ENCODE peak calls at places on chromosome 5, in nine cellular contexts. One of them, this sample, is unnamed.

GRCh38 chr5:68544656-68545565 is 329.4 kb downstream of the PIK3R1 start:
- DNase-seq in brain microvascular endothelial cell: no peak
- DNase-seq in A549: no peak
- DNase-seq in fibroblast of pulmonary artery: no peak
- DNase-seq in WERI-Rb-1: no peak
- DNase-seq in fibroblast of the aortic adventitia: peak; percentile 39
- DNase-seq in sigmoid colon: no peak
- DNase-seq in left ventricle myocardium inferior: no peak
- DNase-seq in colonic mucosa: peak; percentile 36
- DNase-seq in this sample: peak; percentile 22

GRCh38 chr5:72501475-72501874 is 5.7 kb downstream of the ZNF366 start:
- DNase-seq in brain microvascular endothelial cell: no peak
- DNase-seq in A549: no peak
- DNase-seq in fibroblast of pulmonary artery: no peak
- DNase-seq in WERI-Rb-1: no peak
- DNase-seq in fibroblast of the aortic adventitia: peak; percentile 61
- DNase-seq in sigmoid colon: no peak
- DNase-seq in left ventricle myocardium inferior: no peak
- DNase-seq in colonic mucosa: no peak
- DNase-seq in this sample: no peak

GRCh38 chr5:154858972-154859950 is 834 bp downstream of the CNOT8 start:
- DNase-seq in brain microvascular endothelial cell: no peak
- DNase-seq in A549: no peak
- DNase-seq in fibroblast of pulmonary artery: no peak
- DNase-seq in WERI-Rb-1: no peak
- DNase-seq in fibroblast of the aortic adventitia: peak; percentile 22
- DNase-seq in sigmoid colon: no peak
- DNase-seq in left ventricle myocardium inferior: no peak
- DNase-seq in colonic mucosa: peak; percentile 34
- DNase-seq in this sample: no peak

GRCh38 chr5:98755406-98755805 is 18.1 kb upstream of the RGMB start:
- DNase-seq in brain microvascular endothelial cell: peak; percentile 43
- DNase-seq in A549: no peak
- DNase-seq in fibroblast of pulmonary artery: no peak
- DNase-seq in WERI-Rb-1: no peak
- DNase-seq in fibroblast of the aortic adventitia: peak; percentile 66
- DNase-seq in sigmoid colon: no peak
- DNase-seq in left ventricle myocardium inferior: no peak
- DNase-seq in colonic mucosa: no peak
- DNase-seq in this sample: peak; percentile 90

GRCh38 chr5:76386360-76386759 is 16.7 kb upstream of the IQGAP2 start:
- DNase-seq in brain microvascular endothelial cell: no peak
- DNase-seq in A549: no peak
- DNase-seq in fibroblast of pulmonary artery: no peak
- DNase-seq in WERI-Rb-1: no peak
- DNase-seq in fibroblast of the aortic adventitia: no peak
- DNase-seq in sigmoid colon: no peak
- DNase-seq in left ventricle myocardium inferior: no peak
- DNase-seq in colonic mucosa: peak; percentile 94
- DNase-seq in this sample: no peak

GRCh38 chr5:142197098-142197497 is 88.5 kb downstream of the NDFIP1 start:
- DNase-seq in brain microvascular endothelial cell: no peak
- DNase-seq in A549: no peak
- DNase-seq in fibroblast of pulmonary artery: peak; percentile 33
- DNase-seq in WERI-Rb-1: no peak
- DNase-seq in fibroblast of the aortic adventitia: no peak
- DNase-seq in sigmoid colon: no peak
- DNase-seq in left ventricle myocardium inferior: no peak
- DNase-seq in colonic mucosa: no peak
- DNase-seq in this sample: no peak

GRCh38 chr5:73487815-73488214 is 10.4 kb upstream of the BTF3 start:
- DNase-seq in brain microvascular endothelial cell: no peak
- DNase-seq in A549: no peak
- DNase-seq in fibroblast of pulmonary artery: no peak
- DNase-seq in WERI-Rb-1: no peak
- DNase-seq in fibroblast of the aortic adventitia: no peak
- DNase-seq in sigmoid colon: no peak
- DNase-seq in left ventricle myocardium inferior: no peak
- DNase-seq in colonic mucosa: no peak
- DNase-seq in this sample: no peak

GRCh38 chr5:112146323-112146848 is 272.7 kb downstream of the EPB41L4A start:
- DNase-seq in brain microvascular endothelial cell: peak; percentile 79
- DNase-seq in A549: no peak
- DNase-seq in fibroblast of pulmonary artery: peak; percentile 89
- DNase-seq in WERI-Rb-1: no peak
- DNase-seq in fibroblast of the aortic adventitia: peak; percentile 93
- DNase-seq in sigmoid colon: peak; percentile 78
- DNase-seq in left ventricle myocardium inferior: no peak
- DNase-seq in colonic mucosa: no peak
- DNase-seq in this sample: peak; percentile 97

GRCh38 chr5:93226202-93226735 is 354.8 kb downstream of the NR2F1-AS1 start:
- DNase-seq in brain microvascular endothelial cell: no peak
- DNase-seq in A549: no peak
- DNase-seq in fibroblast of pulmonary artery: no peak
- DNase-seq in WERI-Rb-1: no peak
- DNase-seq in fibroblast of the aortic adventitia: no peak
- DNase-seq in sigmoid colon: no peak
- DNase-seq in left ventricle myocardium inferior: no peak
- DNase-seq in colonic mucosa: no peak
- DNase-seq in this sample: peak; percentile 41

GRCh38 chr5:98599016-98599415 is 174.4 kb upstream of the RGMB start:
- DNase-seq in brain microvascular endothelial cell: no peak
- DNase-seq in A549: no peak
- DNase-seq in fibroblast of pulmonary artery: peak; percentile 55
- DNase-seq in WERI-Rb-1: no peak
- DNase-seq in fibroblast of the aortic adventitia: peak; percentile 28
- DNase-seq in sigmoid colon: no peak
- DNase-seq in left ventricle myocardium inferior: no peak
- DNase-seq in colonic mucosa: no peak
- DNase-seq in this sample: peak; percentile 47

GRCh38 chr5:159094745-159095144 is 5.0 kb downstream of the EBF1 start:
- DNase-seq in brain microvascular endothelial cell: peak; percentile 90
- DNase-seq in A549: peak; percentile 73
- DNase-seq in fibroblast of pulmonary artery: peak; percentile 94
- DNase-seq in WERI-Rb-1: peak; percentile 50
- DNase-seq in fibroblast of the aortic adventitia: peak; percentile 97
- DNase-seq in sigmoid colon: peak; percentile 92
- DNase-seq in left ventricle myocardium inferior: peak; percentile 71
- DNase-seq in colonic mucosa: peak; percentile 43
- DNase-seq in this sample: peak; percentile 95

GRCh38 chr5:55904152-55904551 is 53.0 kb downstream of the IL31RA start:
- DNase-seq in brain microvascular endothelial cell: peak; percentile 77
- DNase-seq in A549: no peak
- DNase-seq in fibroblast of pulmonary artery: peak; percentile 42
- DNase-seq in WERI-Rb-1: no peak
- DNase-seq in fibroblast of the aortic adventitia: peak; percentile 85
- DNase-seq in sigmoid colon: no peak
- DNase-seq in left ventricle myocardium inferior: peak; percentile 41
- DNase-seq in colonic mucosa: no peak
- DNase-seq in this sample: peak; percentile 61

GRCh38 chr5:77398458-77398857 is 93.7 kb downstream of the WDR41 start:
- DNase-seq in brain microvascular endothelial cell: no peak
- DNase-seq in A549: no peak
- DNase-seq in fibroblast of pulmonary artery: no peak
- DNase-seq in WERI-Rb-1: no peak
- DNase-seq in fibroblast of the aortic adventitia: no peak
- DNase-seq in sigmoid colon: no peak
- DNase-seq in left ventricle myocardium inferior: no peak
- DNase-seq in colonic mucosa: no peak
- DNase-seq in this sample: no peak

GRCh38 chr5:59036274-59036961 is 453.5 kb downstream of the RAB3C start:
- DNase-seq in brain microvascular endothelial cell: peak; percentile 91
- DNase-seq in A549: no peak
- DNase-seq in fibroblast of pulmonary artery: peak; percentile 96
- DNase-seq in WERI-Rb-1: no peak
- DNase-seq in fibroblast of the aortic adventitia: peak; percentile 96
- DNase-seq in sigmoid colon: peak; percentile 75
- DNase-seq in left ventricle myocardium inferior: no peak
- DNase-seq in colonic mucosa: peak; percentile 36
- DNase-seq in this sample: peak; percentile 98

GRCh38 chr5:120568716-120569115 is 104.6 kb downstream of the PRR16 start:
- DNase-seq in brain microvascular endothelial cell: no peak
- DNase-seq in A549: no peak
- DNase-seq in fibroblast of pulmonary artery: peak; percentile 4
- DNase-seq in WERI-Rb-1: no peak
- DNase-seq in fibroblast of the aortic adventitia: no peak
- DNase-seq in sigmoid colon: no peak
- DNase-seq in left ventricle myocardium inferior: no peak
- DNase-seq in colonic mucosa: no peak
- DNase-seq in this sample: peak; percentile 30

GRCh38 chr5:137695651-137696428 is 40.0 kb downstream of the KLHL3 start:
- DNase-seq in brain microvascular endothelial cell: no peak
- DNase-seq in A549: no peak
- DNase-seq in fibroblast of pulmonary artery: no peak
- DNase-seq in WERI-Rb-1: no peak
- DNase-seq in fibroblast of the aortic adventitia: no peak
- DNase-seq in sigmoid colon: no peak
- DNase-seq in left ventricle myocardium inferior: no peak
- DNase-seq in colonic mucosa: no peak
- DNase-seq in this sample: no peak
- TF ChIP-seq CTCF in brain microvascular endothelial cell: peak; percentile 39
- TF ChIP-seq CTCF in A549: no peak
- TF ChIP-seq CTCF in fibroblast of pulmonary artery: peak; percentile 16
- TF ChIP-seq CTCF in WERI-Rb-1: peak; percentile 3
- TF ChIP-seq CTCF in fibroblast of the aortic adventitia: no peak
- TF ChIP-seq CTCF in sigmoid colon: no peak
- TF ChIP-seq CTCF in left ventricle myocardium inferior: peak; percentile 56
- TF ChIP-seq CTCF in colonic mucosa: no peak
- TF ChIP-seq CTCF in this sample: no peak

GRCh38 chr5:1226231-1226630 is 1.1 kb downstream of the SLC6A18 start:
- DNase-seq in brain microvascular endothelial cell: no peak
- DNase-seq in A549: no peak
- DNase-seq in fibroblast of pulmonary artery: no peak
- DNase-seq in WERI-Rb-1: no peak
- DNase-seq in fibroblast of the aortic adventitia: no peak
- DNase-seq in sigmoid colon: no peak
- DNase-seq in left ventricle myocardium inferior: no peak
- DNase-seq in colonic mucosa: no peak
- DNase-seq in this sample: no peak

GRCh38 chr5:1229822-1230221 is 4.6 kb downstream of the SLC6A18 start:
- DNase-seq in brain microvascular endothelial cell: no peak
- DNase-seq in A549: no peak
- DNase-seq in fibroblast of pulmonary artery: no peak
- DNase-seq in WERI-Rb-1: no peak
- DNase-seq in fibroblast of the aortic adventitia: no peak
- DNase-seq in sigmoid colon: no peak
- DNase-seq in left ventricle myocardium inferior: no peak
- DNase-seq in colonic mucosa: no peak
- DNase-seq in this sample: no peak

GRCh38 chr5:1227669-1228068 is 2.5 kb downstream of the SLC6A18 start:
- DNase-seq in brain microvascular endothelial cell: no peak
- DNase-seq in A549: no peak
- DNase-seq in fibroblast of pulmonary artery: no peak
- DNase-seq in WERI-Rb-1: peak; percentile 88
- DNase-seq in fibroblast of the aortic adventitia: no peak
- DNase-seq in sigmoid colon: no peak
- DNase-seq in left ventricle myocardium inferior: no peak
- DNase-seq in colonic mucosa: no peak
- DNase-seq in this sample: peak; percentile 13

GRCh38 chr5:1226839-1227238 is 1.7 kb downstream of the SLC6A18 start:
- DNase-seq in brain microvascular endothelial cell: no peak
- DNase-seq in A549: no peak
- DNase-seq in fibroblast of pulmonary artery: no peak
- DNase-seq in WERI-Rb-1: no peak
- DNase-seq in fibroblast of the aortic adventitia: no peak
- DNase-seq in sigmoid colon: no peak
- DNase-seq in left ventricle myocardium inferior: no peak
- DNase-seq in colonic mucosa: no peak
- DNase-seq in this sample: no peak

DNA sequence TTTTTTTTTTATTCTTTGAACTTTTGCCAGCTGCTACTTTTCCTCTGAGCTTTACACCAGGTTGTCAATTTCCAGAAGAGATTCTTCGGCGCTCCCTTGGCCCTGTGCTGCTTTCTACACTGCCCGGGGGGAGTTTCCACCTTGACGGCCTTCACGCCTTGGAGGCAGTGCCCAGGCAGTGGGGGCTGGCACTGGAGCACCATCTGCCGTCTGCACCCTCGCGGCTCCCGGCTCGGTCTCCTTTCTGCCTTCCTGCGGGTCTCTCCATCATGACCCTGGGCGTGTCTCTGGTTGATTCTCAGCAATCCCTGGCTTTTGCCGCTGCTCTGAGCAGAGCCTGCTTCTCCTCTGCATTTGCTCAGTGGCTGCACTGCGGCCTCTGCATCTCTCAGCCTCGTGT is 2.9 kb downstream of the SLC6A18 start:
- DNase-seq in brain microvascular endothelial cell: no peak
- DNase-seq in A549: no peak
- DNase-seq in fibroblast of pulmonary artery: no peak
- DNase-seq in WERI-Rb-1: peak; percentile 62
- DNase-seq in fibroblast of the aortic adventitia: no peak
- DNase-seq in sigmoid colon: no peak
- DNase-seq in left ventricle myocardium inferior: no peak
- DNase-seq in colonic mucosa: no peak
- DNase-seq in this sample: no peak
- H3K4me3 ChIP-seq in brain microvascular endothelial cell: no peak overlapping the region
- H3K4me3 ChIP-seq in A549: no peak overlapping the region
- H3K4me3 ChIP-seq in fibroblast of pulmonary artery: no peak overlapping the region
- H3K4me3 ChIP-seq in WERI-Rb-1: peak overlapping the region; percentile 7
- H3K4me3 ChIP-seq in fibroblast of the aortic adventitia: no peak overlapping the region
- H3K4me3 ChIP-seq in sigmoid colon: no peak overlapping the region
- H3K4me3 ChIP-seq in left ventricle myocardium inferior: no peak overlapping the region
- H3K4me3 ChIP-seq in colonic mucosa: no peak overlapping the region
- H3K4me3 ChIP-seq in this sample: no peak overlapping the region

GRCh38 chr5:116343961-116344360 is 230.7 kb downstream of the SEMA6A start:
- DNase-seq in brain microvascular endothelial cell: no peak
- DNase-seq in A549: no peak
- DNase-seq in fibroblast of pulmonary artery: peak; percentile 14
- DNase-seq in WERI-Rb-1: no peak
- DNase-seq in fibroblast of the aortic adventitia: no peak
- DNase-seq in sigmoid colon: no peak
- DNase-seq in left ventricle myocardium inferior: peak; percentile 36
- DNase-seq in colonic mucosa: no peak
- DNase-seq in this sample: no peak
- TF ChIP-seq CTCF in brain microvascular endothelial cell: no peak
- TF ChIP-seq CTCF in A549: no peak
- TF ChIP-seq CTCF in fibroblast of pulmonary artery: no peak
- TF ChIP-seq CTCF in WERI-Rb-1: no peak
- TF ChIP-seq CTCF in fibroblast of the aortic adventitia: no peak
- TF ChIP-seq CTCF in sigmoid colon: no peak
- TF ChIP-seq CTCF in left ventricle myocardium inferior: no peak
- TF ChIP-seq CTCF in colonic mucosa: no peak
- TF ChIP-seq CTCF in this sample: no peak

DNA sequence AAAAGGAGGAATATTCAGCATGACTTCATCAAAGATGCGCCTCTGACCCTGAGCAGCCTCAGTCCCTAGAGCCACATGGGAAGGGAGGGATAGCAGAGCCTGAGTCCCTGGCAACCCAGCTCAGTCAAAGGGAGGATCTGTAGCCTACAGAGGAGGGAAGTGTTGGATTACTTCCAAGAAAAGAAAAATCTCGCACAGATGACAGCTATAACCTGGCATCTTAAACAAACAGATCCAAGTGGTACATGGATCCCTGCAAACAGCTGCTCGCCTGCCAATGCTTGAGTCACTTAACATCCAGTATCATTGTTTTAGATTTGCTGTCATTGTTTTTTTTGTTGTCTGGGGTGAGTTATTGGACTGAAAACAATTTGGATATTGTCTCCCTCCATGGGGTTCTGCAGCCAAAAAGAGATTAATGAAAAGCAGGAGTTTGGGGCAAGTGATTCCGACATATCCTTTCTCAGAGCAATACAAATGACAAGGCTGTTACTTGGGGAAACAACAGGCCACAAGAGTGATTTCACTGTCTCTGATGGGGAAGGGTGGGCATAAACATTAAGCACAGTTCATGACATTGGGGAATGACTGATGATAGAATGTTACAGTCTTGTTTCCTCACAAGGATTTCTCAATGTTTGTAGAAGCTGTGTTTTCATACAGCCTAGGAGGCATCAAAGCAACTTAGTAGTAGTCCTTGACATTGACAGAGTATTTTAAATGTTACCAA is 153.4 kb upstream of the KIF2A start:
- DNase-seq in brain microvascular endothelial cell: no peak
- DNase-seq in A549: no peak
- DNase-seq in fibroblast of pulmonary artery: no peak
- DNase-seq in WERI-Rb-1: no peak
- DNase-seq in fibroblast of the aortic adventitia: peak; percentile 8
- DNase-seq in sigmoid colon: no peak
- DNase-seq in left ventricle myocardium inferior: no peak
- DNase-seq in colonic mucosa: no peak
- DNase-seq in this sample: peak; percentile 14
- H3K4me3 ChIP-seq in brain microvascular endothelial cell: no peak overlapping the region
- H3K4me3 ChIP-seq in A549: no peak overlapping the region
- H3K4me3 ChIP-seq in fibroblast of pulmonary artery: no peak overlapping the region
- H3K4me3 ChIP-seq in WERI-Rb-1: no peak overlapping the region
- H3K4me3 ChIP-seq in fibroblast of the aortic adventitia: no peak overlapping the region
- H3K4me3 ChIP-seq in sigmoid colon: no peak overlapping the region
- H3K4me3 ChIP-seq in left ventricle myocardium inferior: no peak overlapping the region
- H3K4me3 ChIP-seq in colonic mucosa: no peak overlapping the region
- H3K4me3 ChIP-seq in this sample: no peak overlapping the region